ENCODE peak calls at places on chromosomes 12 and 14, in five cellular contexts. One of them, this sample, is unnamed.

GRCh38 chr12:3365416-3366385 is 125.3 kb upstream of the PRMT8 start:
- DNase-seq in K562: peak
- DNase-seq in HepG2: no peak
- DNase-seq in GM12878: no peak
- DNase-seq in H1: no peak
- DNase-seq in this sample: no peak

GRCh38 chr12:12562585-12563245 is at the start of gene DUSP16:
- DNase-seq in K562: peak
- DNase-seq in HepG2: peak
- DNase-seq in GM12878: peak
- DNase-seq in H1: peak
- DNase-seq in this sample: peak

GRCh38 chr12:3496964-3497363 is 6.0 kb downstream of the PRMT8 start:
- DNase-seq in K562: no peak
- DNase-seq in HepG2: peak
- DNase-seq in GM12878: no peak
- DNase-seq in H1: no peak
- DNase-seq in this sample: peak

GRCh38 chr12:107225626-107226025 is 132.3 kb upstream of the CRY1 start:
- DNase-seq in K562: no peak
- DNase-seq in HepG2: peak
- DNase-seq in GM12878: no peak
- DNase-seq in H1: peak
- DNase-seq in this sample: no peak

GRCh38 chr14:99320105-99320572 is 48.1 kb upstream of the BCL11B start:
- DNase-seq in K562: peak
- DNase-seq in HepG2: peak
- DNase-seq in GM12878: peak
- DNase-seq in H1: no peak
- DNase-seq in this sample: peak

GRCh38 chr14:72196237-72196636 is 264.0 kb downstream of the RGS6 start:
- DNase-seq in K562: no peak
- DNase-seq in HepG2: no peak
- DNase-seq in GM12878: no peak
- DNase-seq in H1: no peak
- DNase-seq in this sample: no peak

GRCh38 chr12:105445261-105446015 is 114.9 kb downstream of the C12orf75 start:
- DNase-seq in K562: no peak
- DNase-seq in HepG2: peak
- DNase-seq in GM12878: no peak
- DNase-seq in H1: no peak
- DNase-seq in this sample: no peak

GRCh38 chr12:100154472-100155247 is 12.0 kb upstream of the BLTP3B start:
- DNase-seq in K562: peak
- DNase-seq in HepG2: peak
- DNase-seq in GM12878: no peak
- DNase-seq in H1: peak
- DNase-seq in this sample: peak

GRCh38 chr12:84741727-84742126 is 170.9 kb downstream of the SLC6A15 start:
- DNase-seq in K562: no peak
- DNase-seq in HepG2: no peak
- DNase-seq in GM12878: no peak
- DNase-seq in H1: no peak
- DNase-seq in this sample: no peak

GRCh38 chr12:47377414-47378221 is 297.9 kb upstream of the AMIGO2 start:
- DNase-seq in K562: peak
- DNase-seq in HepG2: no peak
- DNase-seq in GM12878: no peak
- DNase-seq in H1: no peak
- DNase-seq in this sample: no peak

GRCh38 chr14:95507701-95508103 is 8.7 kb downstream of the SYNE3 start:
- DNase-seq in K562: no peak
- DNase-seq in HepG2: no peak
- DNase-seq in GM12878: no peak
- DNase-seq in H1: no peak
- DNase-seq in this sample: no peak

GRCh38 chr14:105485720-105486332 is 860 bp upstream of the CRIP1 start:
- DNase-seq in K562: peak
- DNase-seq in HepG2: peak
- DNase-seq in GM12878: no peak
- DNase-seq in H1: no peak
- DNase-seq in this sample: no peak

GRCh38 chr12:44812062-44812461 is 64.1 kb downstream of the NELL2 start:
- DNase-seq in K562: no peak
- DNase-seq in HepG2: no peak
- DNase-seq in GM12878: no peak
- DNase-seq in H1: no peak
- DNase-seq in this sample: peak

GRCh38 chr12:57138526-57139272 is 8.7 kb downstream of the LRP1-AS start:
- DNase-seq in K562: peak
- DNase-seq in HepG2: peak
- DNase-seq in GM12878: no peak
- DNase-seq in H1: no peak
- DNase-seq in this sample: no peak

GRCh38 chr12:14613718-14614117 is 46.0 kb upstream of the PLBD1 start:
- DNase-seq in K562: no peak
- DNase-seq in HepG2: no peak
- DNase-seq in GM12878: peak
- DNase-seq in H1: no peak
- DNase-seq in this sample: no peak

GRCh38 chr14:21902561-21903199 is 229.1 kb upstream of the OR4E1 start:
- DNase-seq in K562: no peak
- DNase-seq in HepG2: no peak
- DNase-seq in GM12878: no peak
- DNase-seq in H1: no peak
- DNase-seq in this sample: no peak

GRCh38 chr12:67515679-67516363 is 132.7 kb upstream of the DYRK2 start:
- DNase-seq in K562: no peak
- DNase-seq in HepG2: no peak
- DNase-seq in GM12878: peak
- DNase-seq in H1: no peak
- DNase-seq in this sample: no peak

GRCh38 chr14:102209224-102209966 is 69.7 kb downstream of the WDR20 start:
- DNase-seq in K562: no peak
- DNase-seq in HepG2: peak
- DNase-seq in GM12878: no peak
- DNase-seq in H1: no peak
- DNase-seq in this sample: no peak

GRCh38 chr12:65306603-65307501 is 28.4 kb downstream of the MSRB3 start:
- DNase-seq in K562: no peak
- DNase-seq in HepG2: peak
- DNase-seq in GM12878: no peak
- DNase-seq in H1: no peak
- DNase-seq in this sample: peak

GRCh38 chr14:31189346-31190219 is 18.0 kb downstream of the HECTD1 start:
- DNase-seq in K562: no peak
- DNase-seq in HepG2: no peak
- DNase-seq in GM12878: no peak
- DNase-seq in H1: no peak
- DNase-seq in this sample: no peak

GRCh38 chr12:124586756-124587155 is 19.3 kb upstream of the NCOR2 start:
- DNase-seq in K562: no peak
- DNase-seq in HepG2: no peak
- DNase-seq in GM12878: no peak
- DNase-seq in H1: no peak
- DNase-seq in this sample: no peak

GRCh38 chr12:78062781-78063180 is 232.1 kb downstream of the NAV3 start:
- DNase-seq in K562: no peak
- DNase-seq in HepG2: peak
- DNase-seq in GM12878: no peak
- DNase-seq in H1: no peak
- DNase-seq in this sample: no peak

GRCh38 chr14:87250992-87251391 is 742.0 kb downstream of the GALC start:
- DNase-seq in K562: no peak
- DNase-seq in HepG2: no peak
- DNase-seq in GM12878: no peak
- DNase-seq in H1: no peak
- DNase-seq in this sample: no peak

GRCh38 chr14:98259881-98260280 is 1012.1 kb downstream of the BCL11B start:
- DNase-seq in K562: no peak
- DNase-seq in HepG2: no peak
- DNase-seq in GM12878: no peak
- DNase-seq in H1: no peak
- DNase-seq in this sample: no peak

GRCh38 chr12:65517656-65518210 is 239.2 kb downstream of the MSRB3 start:
- DNase-seq in K562: no peak
- DNase-seq in HepG2: no peak
- DNase-seq in GM12878: no peak
- DNase-seq in H1: no peak
- DNase-seq in this sample: no peak

GRCh38 chr12:131860472-131861260 is 32.5 kb downstream of the MMP17 start:
- DNase-seq in K562: peak
- DNase-seq in HepG2: peak
- DNase-seq in GM12878: no peak
- DNase-seq in H1: no peak
- DNase-seq in this sample: peak

GRCh38 chr14:67554341-67554740 is 21.3 kb downstream of the PLEKHH1 start:
- DNase-seq in K562: no peak
- DNase-seq in HepG2: no peak
- DNase-seq in GM12878: no peak
- DNase-seq in H1: no peak
- DNase-seq in this sample: no peak

GRCh38 chr12:104177336-104177662 is 38.3 kb upstream of the TXNRD1 start:
- DNase-seq in K562: no peak
- DNase-seq in HepG2: no peak
- DNase-seq in GM12878: no peak
- DNase-seq in H1: no peak
- DNase-seq in this sample: no peak

GRCh38 chr12:68839183-68840147 is 31.5 kb downstream of the MDM2 start:
- DNase-seq in K562: no peak
- DNase-seq in HepG2: no peak
- DNase-seq in GM12878: no peak
- DNase-seq in H1: no peak
- DNase-seq in this sample: no peak

GRCh38 chr12:95336387-95337067 is 118.9 kb downstream of the VEZT start:
- DNase-seq in K562: no peak
- DNase-seq in HepG2: peak
- DNase-seq in GM12878: no peak
- DNase-seq in H1: peak
- DNase-seq in this sample: peak

DNA sequence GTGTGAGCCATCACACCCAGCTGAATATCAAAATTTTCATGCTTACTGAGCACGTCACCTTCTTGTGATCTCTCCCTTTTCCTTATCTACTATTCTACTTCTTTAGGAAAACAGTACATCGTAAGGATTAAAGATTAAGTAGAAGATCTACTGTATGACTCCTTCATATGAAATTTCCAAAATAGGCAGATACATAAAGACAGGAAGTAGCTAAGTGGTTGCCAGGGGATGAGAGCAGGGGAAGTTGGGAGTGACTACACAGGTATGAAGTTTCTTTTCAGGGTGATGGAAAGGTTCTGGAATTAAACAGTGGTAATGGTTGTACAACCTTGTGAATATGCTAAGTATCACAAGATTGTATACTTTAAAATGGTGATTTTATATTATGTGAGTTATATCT is 36.5 kb upstream of the CERS5 start:
- DNase-seq in K562: no peak
- DNase-seq in HepG2: no peak
- DNase-seq in GM12878: no peak
- DNase-seq in H1: no peak
- DNase-seq in this sample: no peak
- TF ChIP-seq CTCF in K562: no peak
- TF ChIP-seq CTCF in HepG2: no peak
- TF ChIP-seq CTCF in GM12878: no peak
- TF ChIP-seq CTCF in H1: no peak
- TF ChIP-seq CTCF in this sample: no peak

DNA sequence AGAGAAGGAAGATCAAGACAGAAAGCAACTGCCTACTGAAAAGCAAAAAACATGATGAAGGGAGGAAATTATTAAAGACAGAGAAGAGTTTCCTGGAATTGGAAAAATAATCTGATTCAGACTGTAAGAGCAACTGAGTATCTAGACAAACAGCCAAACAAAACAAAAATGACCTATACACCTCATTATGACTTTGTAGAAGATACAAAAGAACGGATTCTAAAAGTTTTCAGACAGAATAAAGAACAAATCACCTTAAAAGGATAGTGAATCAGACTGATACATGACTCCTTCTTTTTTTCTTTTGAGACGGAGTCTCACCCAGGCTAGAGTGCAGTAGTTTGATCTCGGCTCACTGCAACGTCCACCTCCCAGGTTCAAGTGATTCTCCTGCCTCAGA is 10.4 kb downstream of the OSBPL8 start:
- DNase-seq in K562: no peak
- DNase-seq in HepG2: no peak
- DNase-seq in GM12878: no peak
- DNase-seq in H1: no peak
- DNase-seq in this sample: no peak
- TF ChIP-seq SRF in K562: no peak
- TF ChIP-seq SRF in HepG2: no peak
- TF ChIP-seq SRF in GM12878: no peak
- TF ChIP-seq SRF in H1: no peak
- TF ChIP-seq SRF in this sample: no peak

GRCh38 chr12:43675048-43675904 is 83.3 kb downstream of the PUS7L start:
- DNase-seq in K562: no peak
- DNase-seq in HepG2: no peak
- DNase-seq in GM12878: no peak
- DNase-seq in H1: no peak
- DNase-seq in this sample: no peak

DNA sequence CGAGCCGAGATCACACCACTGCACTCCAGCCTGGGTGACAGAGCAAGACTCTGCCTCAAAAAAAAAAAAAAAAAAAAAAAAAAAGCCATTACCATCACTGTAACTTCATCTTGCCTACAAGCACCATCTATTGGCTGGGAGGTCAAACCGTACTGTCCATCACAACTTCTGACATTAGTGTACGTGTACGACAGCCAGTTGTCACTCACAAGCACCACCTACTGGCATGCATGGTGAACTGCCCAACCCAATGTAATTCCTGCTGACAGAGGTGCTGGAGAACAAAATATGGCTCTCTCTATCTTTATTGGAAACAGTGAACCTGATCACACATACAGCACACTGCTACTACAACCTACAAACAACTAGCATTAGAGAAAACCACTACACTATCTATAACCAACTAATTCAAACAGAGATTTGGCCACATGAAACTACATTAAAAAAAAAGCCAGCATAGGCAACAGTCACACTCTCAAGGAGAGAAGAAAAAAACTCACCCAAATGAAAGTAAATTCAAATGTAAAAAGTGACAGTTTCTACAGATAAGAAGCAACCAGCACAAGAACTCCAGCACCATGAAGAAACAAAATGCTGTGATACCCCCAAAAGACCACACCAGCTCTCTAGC is 82.3 kb downstream of the PUS7L start:
- DNase-seq in K562: peak
- DNase-seq in HepG2: peak
- DNase-seq in GM12878: peak
- DNase-seq in H1: no peak
- DNase-seq in this sample: peak
- TF ChIP-seq CTCF in K562: peak
- TF ChIP-seq CTCF in HepG2: peak
- TF ChIP-seq CTCF in GM12878: peak
- TF ChIP-seq CTCF in H1: peak
- TF ChIP-seq CTCF in this sample: peak

GRCh38 chr14:106807493-106807892 is 1281.1 kb downstream of the TMEM121 start:
- DNase-seq in K562: no peak
- DNase-seq in HepG2: no peak
- DNase-seq in GM12878: no peak
- DNase-seq in H1: no peak
- DNase-seq in this sample: no peak
- TF ChIP-seq SRF in K562: no peak
- TF ChIP-seq SRF in HepG2: no peak
- TF ChIP-seq SRF in GM12878: no peak
- TF ChIP-seq SRF in H1: no peak
- TF ChIP-seq SRF in this sample: no peak

This sample was measured in HCT116.